ENCODE peak calls at places on chromosome 21, in four cellular contexts. One of them, this sample, is unnamed. For H3K9me3, the result is how much of the 10 kb centered on the place peaks cover.

GRCh38 chr21:28066051-28066450 is 926.6 kb downstream of the LTN1 start:
- DNase-seq in A549: no peak
- DNase-seq in psoas muscle: no peak
- DNase-seq in prostate gland: no peak
- DNase-seq in this sample: no peak

GRCh38 chr21:16308269-16308668 is 578.5 kb downstream of the USP25 start:
- DNase-seq in A549: no peak
- DNase-seq in psoas muscle: no peak
- DNase-seq in prostate gland: no peak
- DNase-seq in this sample: no peak

GRCh38 chr21:36073181-36073580 is 3.4 kb downstream of the CBR1 start:
- DNase-seq in A549: no peak
- DNase-seq in psoas muscle: no peak
- DNase-seq in prostate gland: peak
- DNase-seq in this sample: no peak

GRCh38 chr21:39106881-39107462 is 76.3 kb downstream of the PSMG1 start:
- DNase-seq in A549: no peak
- DNase-seq in psoas muscle: no peak
- DNase-seq in prostate gland: no peak
- DNase-seq in this sample: no peak

GRCh38 chr21:42350271-42350885 is 416 bp downstream of the TFF2 start:
- DNase-seq in A549: no peak
- DNase-seq in psoas muscle: no peak
- DNase-seq in prostate gland: no peak
- DNase-seq in this sample: no peak

GRCh38 chr21:29228306-29228705 is 70.4 kb upstream of the BACH1 start:
- DNase-seq in A549: no peak
- DNase-seq in psoas muscle: no peak
- DNase-seq in prostate gland: no peak
- DNase-seq in this sample: no peak

GRCh38 chr21:20999567-21000169 is 1.5 kb downstream of the NCAM2 start:
- DNase-seq in A549: peak
- DNase-seq in psoas muscle: no peak
- DNase-seq in prostate gland: no peak
- DNase-seq in this sample: peak

GRCh38 chr21:37837381-37837780 is 78.9 kb downstream of the KCNJ6 start:
- DNase-seq in A549: no peak
- DNase-seq in psoas muscle: no peak
- DNase-seq in prostate gland: no peak
- DNase-seq in this sample: no peak

GRCh38 chr21:17491716-17492414 is 21.0 kb upstream of the CXADR start:
- DNase-seq in A549: peak
- DNase-seq in psoas muscle: no peak
- DNase-seq in prostate gland: peak
- DNase-seq in this sample: no peak

GRCh38 chr21:33541105-33541711 is 709 bp downstream of the GART start:
- DNase-seq in A549: peak
- DNase-seq in psoas muscle: peak
- DNase-seq in prostate gland: no peak
- DNase-seq in this sample: no peak

GRCh38 chr21:39976805-39977204 is 109.6 kb downstream of the PCP4 start:
- DNase-seq in A549: no peak
- DNase-seq in psoas muscle: no peak
- DNase-seq in prostate gland: no peak
- DNase-seq in this sample: no peak

GRCh38 chr21:31594279-31594678 is 65.2 kb upstream of the SOD1 start:
- DNase-seq in A549: no peak
- DNase-seq in psoas muscle: no peak
- DNase-seq in prostate gland: no peak
- DNase-seq in this sample: no peak

GRCh38 chr21:42695324-42696025 is 42.1 kb downstream of the PDE9A start:
- DNase-seq in A549: no peak
- DNase-seq in psoas muscle: no peak
- DNase-seq in prostate gland: no peak
- DNase-seq in this sample: no peak

GRCh38 chr21:32186843-32187242 is 92.0 kb downstream of the MIS18A start:
- DNase-seq in A549: no peak
- DNase-seq in psoas muscle: no peak
- DNase-seq in prostate gland: no peak
- DNase-seq in this sample: no peak

GRCh38 chr21:33268736-33269441 is 2.7 kb downstream of the IL10RB start:
- DNase-seq in A549: peak
- DNase-seq in psoas muscle: no peak
- DNase-seq in prostate gland: peak
- DNase-seq in this sample: peak

GRCh38 chr21:31279986-31280385 is 64.1 kb downstream of the TIAM1 start:
- DNase-seq in A549: no peak
- DNase-seq in psoas muscle: no peak
- DNase-seq in prostate gland: no peak
- DNase-seq in this sample: no peak

GRCh38 chr21:15841856-15842564 is 112.2 kb downstream of the USP25 start:
- DNase-seq in A549: no peak
- DNase-seq in psoas muscle: no peak
- DNase-seq in prostate gland: no peak
- DNase-seq in this sample: no peak

GRCh38 chr21:18155508-18156193 is 89.0 kb upstream of the CHODL start:
- DNase-seq in A549: no peak
- DNase-seq in psoas muscle: no peak
- DNase-seq in prostate gland: no peak
- DNase-seq in this sample: no peak

GRCh38 chr21:15669247-15669646 is 60.5 kb upstream of the USP25 start:
- DNase-seq in A549: no peak
- DNase-seq in psoas muscle: no peak
- DNase-seq in prostate gland: no peak
- DNase-seq in this sample: no peak

GRCh38 chr21:37119421-37120218 is 46.6 kb downstream of the TTC3 start:
- DNase-seq in A549: no peak
- DNase-seq in psoas muscle: no peak
- DNase-seq in prostate gland: no peak
- DNase-seq in this sample: no peak

GRCh38 chr21:17128132-17128531 is 384.7 kb upstream of the CXADR start:
- DNase-seq in A549: no peak
- DNase-seq in psoas muscle: no peak
- DNase-seq in prostate gland: no peak
- DNase-seq in this sample: no peak

GRCh38 chr21:16509466-16509865 is 779.7 kb downstream of the USP25 start:
- DNase-seq in A549: no peak
- DNase-seq in psoas muscle: no peak
- DNase-seq in prostate gland: no peak
- DNase-seq in this sample: no peak

GRCh38 chr21:24118738-24119470 is 1488.4 kb downstream of the MRPL39 start:
- DNase-seq in A549: no peak
- DNase-seq in psoas muscle: no peak
- DNase-seq in prostate gland: no peak
- DNase-seq in this sample: no peak

GRCh38 chr21:38322551-38322950 is 65.8 kb downstream of the KCNJ15 start:
- DNase-seq in A549: no peak
- DNase-seq in psoas muscle: no peak
- DNase-seq in prostate gland: no peak
- DNase-seq in this sample: no peak

GRCh38 chr21:38965241-38965640 is 159.5 kb downstream of the ETS2 start:
- DNase-seq in A549: no peak
- DNase-seq in psoas muscle: no peak
- DNase-seq in prostate gland: no peak
- DNase-seq in this sample: no peak

GRCh38 chr21:30083120-30083945 is 83.3 kb downstream of the CLDN17 start:
- DNase-seq in A549: no peak
- DNase-seq in psoas muscle: no peak
- DNase-seq in prostate gland: no peak
- DNase-seq in this sample: no peak

GRCh38 chr21:40631201-40631600 is 215.8 kb downstream of the DSCAM start:
- DNase-seq in A549: no peak
- DNase-seq in psoas muscle: no peak
- DNase-seq in prostate gland: no peak
- DNase-seq in this sample: no peak

GRCh38 chr21:34545079-34545884 is 33.3 kb upstream of the KCNE1 start:
- DNase-seq in A549: peak
- DNase-seq in psoas muscle: no peak
- DNase-seq in prostate gland: no peak
- DNase-seq in this sample: no peak
- H3K27ac ChIP-seq in A549: peak
- H3K27ac ChIP-seq in psoas muscle: peak
- H3K27ac ChIP-seq in prostate gland: no peak
- H3K27ac ChIP-seq in this sample: no peak

GRCh38 chr21:44815852-44816628 is 1.8 kb downstream of the SUMO3 start:
- DNase-seq in A549: no peak
- DNase-seq in psoas muscle: no peak
- DNase-seq in prostate gland: no peak
- DNase-seq in this sample: no peak

GRCh38 chr21:44815225-44815624 is 2.6 kb downstream of the SUMO3 start:
- DNase-seq in A549: no peak
- DNase-seq in psoas muscle: no peak
- DNase-seq in prostate gland: no peak
- DNase-seq in this sample: no peak

GRCh38 chr21:44813149-44813548 is 4.7 kb downstream of the SUMO3 start:
- DNase-seq in A549: no peak
- DNase-seq in psoas muscle: no peak
- DNase-seq in prostate gland: no peak
- DNase-seq in this sample: no peak

GRCh38 chr21:44813727-44814126 is 4.1 kb downstream of the SUMO3 start:
- DNase-seq in A549: no peak
- DNase-seq in psoas muscle: no peak
- DNase-seq in prostate gland: no peak
- DNase-seq in this sample: no peak

GRCh38 chr21:44814498-44815023 is 3.3 kb downstream of the SUMO3 start:
- DNase-seq in A549: no peak
- DNase-seq in psoas muscle: no peak
- DNase-seq in prostate gland: no peak
- DNase-seq in this sample: no peak
- H3K9me3 ChIP-seq in A549: under half
- H3K9me3 ChIP-seq in psoas muscle: under half
- H3K9me3 ChIP-seq in prostate gland: under half
- H3K9me3 ChIP-seq in this sample: under half

DNA sequence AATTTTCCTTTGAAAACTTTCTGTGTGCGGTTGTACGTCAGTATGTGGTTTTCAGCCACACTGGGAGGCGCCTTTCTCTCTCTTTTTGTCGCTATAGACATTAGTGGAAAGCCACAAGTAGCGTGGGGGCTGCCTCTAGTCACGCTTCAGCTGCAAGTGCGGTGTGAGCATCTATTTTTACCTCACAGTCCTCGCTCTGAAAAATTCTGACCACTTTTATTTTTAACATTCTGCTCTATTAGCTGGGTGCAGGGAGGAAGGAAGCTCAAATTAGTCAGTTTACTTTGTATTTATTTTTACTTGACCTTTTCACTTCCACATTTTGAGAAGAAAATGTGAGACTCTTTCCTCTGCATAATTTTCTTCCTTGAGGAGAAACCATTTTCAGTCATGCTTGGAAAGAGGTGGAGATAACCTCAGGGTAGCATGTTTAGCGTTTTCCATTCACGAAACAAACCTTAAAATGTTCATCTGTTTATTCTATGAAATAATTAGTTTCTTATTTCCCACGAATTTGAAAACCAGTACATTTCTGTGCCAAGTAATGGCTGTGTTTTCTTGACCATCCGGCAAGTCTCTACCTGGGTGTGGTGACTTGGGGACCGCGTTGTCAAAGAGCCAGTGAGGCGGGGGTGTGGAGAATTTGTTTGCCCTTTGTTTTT is 35.6 kb downstream of the ADARB1 start:
- DNase-seq in A549: no peak
- DNase-seq in psoas muscle: no peak
- DNase-seq in prostate gland: no peak
- DNase-seq in this sample: no peak
- H3K4me3 ChIP-seq in A549: no peak
- H3K4me3 ChIP-seq in psoas muscle: peak
- H3K4me3 ChIP-seq in prostate gland: no peak
- H3K4me3 ChIP-seq in this sample: peak

GRCh38 chr21:25360593-25360992 is 246.7 kb downstream of the MRPL39 start:
- DNase-seq in A549: no peak
- DNase-seq in psoas muscle: no peak
- DNase-seq in prostate gland: no peak
- DNase-seq in this sample: no peak
- H3K27ac ChIP-seq in A549: no peak
- H3K27ac ChIP-seq in psoas muscle: no peak
- H3K27ac ChIP-seq in prostate gland: no peak
- H3K27ac ChIP-seq in this sample: no peak

GRCh38 chr21:9730866-9731265 is 790.5 kb upstream of the TPTE start:
- DNase-seq in A549: no peak
- DNase-seq in psoas muscle: no peak
- DNase-seq in prostate gland: no peak
- DNase-seq in this sample: no peak
- H3K9me3 ChIP-seq in A549: under half
- H3K9me3 ChIP-seq in psoas muscle: under half
- H3K9me3 ChIP-seq in prostate gland: under half
- H3K9me3 ChIP-seq in this sample: under half

This sample was measured in effector memory CD4-positive, alpha-beta T cell.